ENCODE peak calls at places on chromosome X, in nine cellular contexts. H, W, P, J, U, K, G, M and E are unnamed samples.

GRCh38 chrX:13109811-13110210 is 65.4 kb upstream of the FAM9C start:
- DNase-seq in H (no peak), W (peak; percentile 61), P (no peak), J (no peak), U (no peak), K (no peak), G (no peak), M (no peak), E (no peak)

GRCh38 chrX:21990812-21991211 is 41.3 kb upstream of the PHEX start:
- DNase-seq in H (no peak), W (no peak), P (no peak), J (no peak), U (no peak), K (no peak), G (no peak), M (no peak), E (no peak)

GRCh38 chrX:16946361-16946964 is at the start of gene REPS2:
- DNase-seq in H (peak; percentile 91), W (peak; percentile 18), P (peak; percentile 83), J (peak; percentile 74), U (peak; percentile 96), K (peak; percentile 69), G (peak; percentile 82), M (peak; percentile 91), E (peak; percentile 83)

GRCh38 chrX:71910526-71911022 is at the start of gene NHSL2:
- DNase-seq in H (peak; percentile 21), W (peak; percentile 6), P (peak; percentile 34), J (peak; percentile 34), U (peak; percentile 51), K (no peak), G (no peak), M (peak; percentile 40), E (no peak)

GRCh38 chrX:74249963-74250362 is 54.0 kb upstream of the ZCCHC13 start:
- DNase-seq in H (no peak), W (no peak), P (no peak), J (no peak), U (peak; percentile 55), K (no peak), G (no peak), M (no peak), E (no peak)

GRCh38 chrX:153684447-153685178 is 3.1 kb upstream of the SLC6A8 start:
- DNase-seq in H (no peak), W (no peak), P (no peak), J (peak; percentile 10), U (no peak), K (no peak), G (no peak), M (no peak), E (no peak)

GRCh38 chrX:345020-345925 is 26.7 kb upstream of the GTPBP6 start:
- DNase-seq in H (no peak), W (no peak), P (no peak), J (no peak), U (no peak), K (no peak), G (peak; percentile 4), M (peak; percentile 32), E (no peak)

GRCh38 chrX:83845397-83845796 is 15.5 kb upstream of the CYLC1 start:
- DNase-seq in H (no peak), W (peak; percentile 22), P (no peak), J (no peak), U (peak; percentile 57), K (no peak), G (no peak), M (no peak), E (no peak)

GRCh38 chrX:22742174-22742573 is 257.6 kb upstream of the DDX53 start:
- DNase-seq in H (no peak), W (peak; percentile 81), P (no peak), J (no peak), U (no peak), K (no peak), G (no peak), M (no peak), E (no peak)

GRCh38 chrX:38004046-38004445 is 2.3 kb upstream of the SYTL5 start:
- DNase-seq in H (no peak), W (no peak), P (no peak), J (no peak), U (no peak), K (no peak), G (no peak), M (no peak), E (no peak)

GRCh38 chrX:136220535-136220934 is 30.7 kb downstream of the MAP7D3 start:
- DNase-seq in H (no peak), W (no peak), P (no peak), J (no peak), U (no peak), K (no peak), G (no peak), M (no peak), E (no peak)
- H3K27ac ChIP-seq in H (no peak overlapping the region), W (no peak overlapping the region), P (no peak overlapping the region), J (no peak overlapping the region), U (no peak overlapping the region), K (no peak overlapping the region), G (no peak overlapping the region), M (no peak overlapping the region), E (no peak overlapping the region)

GRCh38 chrX:53282313-53282712 is 929 bp upstream of the IQSEC2 start:
- DNase-seq in H (no peak), W (no peak), P (no peak), J (peak; percentile 55), U (no peak), K (no peak), G (no peak), M (no peak), E (no peak)

GRCh38 chrX:53279296-53280237 is 1.8 kb downstream of the IQSEC2 start:
- DNase-seq in H (no peak), W (no peak), P (no peak), J (no peak), U (no peak), K (no peak), G (no peak), M (no peak), E (no peak)

GRCh38 chrX:53280703-53281320 is 572 bp downstream of the IQSEC2 start:
- DNase-seq in H (peak; percentile 30), W (peak; percentile 35), P (peak; percentile 58), J (peak; percentile 71), U (no peak), K (no peak), G (no peak), M (no peak), E (no peak)

GRCh38 chrX:53281321-53281822 is at the start of gene IQSEC2:
- DNase-seq in H (peak; percentile 87), W (peak; percentile 77), P (peak; percentile 86), J (peak; percentile 94), U (peak; percentile 75), K (no peak), G (no peak), M (peak; percentile 86), E (no peak)

GRCh38 chrX:53280316-53280702 is 1.1 kb downstream of the IQSEC2 start:
- DNase-seq in H (no peak), W (no peak), P (no peak), J (no peak), U (no peak), K (no peak), G (no peak), M (no peak), E (no peak)
- H3K27ac ChIP-seq in H (peak overlapping the region; percentile 73), W (peak overlapping the region; percentile 77), P (no peak overlapping the region), J (peak overlapping the region; percentile 84), U (no peak overlapping the region), K (no peak overlapping the region), G (no peak overlapping the region), M (no peak overlapping the region), E (no peak overlapping the region)

GRCh38 chrX:24463077-24463476 is 2.0 kb upstream of the PDK3 start:
- DNase-seq in H (no peak), W (no peak), P (no peak), J (no peak), U (no peak), K (no peak), G (no peak), M (no peak), E (no peak)

GRCh38 chrX:24466025-24466424 is 939 bp downstream of the PDK3 start:
- DNase-seq in H (no peak), W (no peak), P (no peak), J (no peak), U (no peak), K (no peak), G (no peak), M (no peak), E (no peak)

GRCh38 chrX:24464498-24464835 is 619 bp upstream of the PDK3 start:
- DNase-seq in H (peak; percentile 4), W (no peak), P (no peak), J (no peak), U (no peak), K (no peak), G (no peak), M (no peak), E (no peak)

GRCh38 chrX:24464836-24465523 is at the start of gene PDK3:
- DNase-seq in H (peak; percentile 88), W (peak; percentile 77), P (peak; percentile 91), J (peak; percentile 89), U (peak; percentile 97), K (peak; percentile 83), G (peak; percentile 89), M (peak; percentile 92), E (peak; percentile 90)

DNA sequence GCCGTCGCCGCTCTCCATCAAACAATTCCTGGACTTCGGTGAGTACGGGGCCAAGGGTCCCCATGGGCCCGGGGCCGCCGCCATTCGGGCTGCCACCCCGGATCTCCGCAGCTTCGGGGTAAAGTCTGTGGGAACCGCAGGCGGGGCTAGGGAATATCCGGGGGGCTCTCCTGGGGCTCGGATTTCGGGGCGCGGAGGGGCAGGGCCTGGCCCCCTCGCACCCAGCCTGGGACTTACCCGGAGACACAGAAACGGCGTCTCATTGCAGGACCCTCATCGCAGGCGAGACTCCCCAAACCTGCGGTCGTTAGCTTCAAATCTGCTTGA is 401 bp downstream of the PDK3 start:
- DNase-seq in H (no peak), W (no peak), P (no peak), J (no peak), U (peak; percentile 7), K (peak; percentile 12), G (peak; percentile 28), M (no peak), E (peak; percentile 36)
- H3K27ac ChIP-seq in H (peak overlapping the region; percentile 61), W (no peak overlapping the region), P (no peak overlapping the region), J (peak overlapping the region; percentile 73), U (peak overlapping the region; percentile 84), K (peak overlapping the region; percentile 84), G (peak overlapping the region; percentile 92), M (peak overlapping the region; percentile 82), E (peak overlapping the region; percentile 74)

GRCh38 chrX:47482065-47482511 is 934 bp downstream of the ZNF41 start:
- DNase-seq in H (no peak), W (no peak), P (no peak), J (no peak), U (no peak), K (no peak), G (no peak), M (no peak), E (no peak)

GRCh38 chrX:47483310-47484268 is 567 bp upstream of the ZNF41 start:
- DNase-seq in H (peak; percentile 14), W (peak; percentile 30), P (peak; percentile 31), J (peak; percentile 22), U (peak; percentile 43), K (no peak), G (no peak), M (peak; percentile 44), E (no peak)

GRCh38 chrX:47484885-47485284 is 1.9 kb upstream of the ZNF41 start:
- DNase-seq in H (no peak), W (no peak), P (no peak), J (no peak), U (no peak), K (no peak), G (no peak), M (no peak), E (no peak)

GRCh38 chrX:47481160-47481559 is 1.9 kb downstream of the ZNF41 start:
- DNase-seq in H (no peak), W (no peak), P (no peak), J (no peak), U (no peak), K (no peak), G (no peak), M (no peak), E (no peak)

GRCh38 chrX:47482512-47483309 is at the start of gene ZNF41:
- DNase-seq in H (peak; percentile 80), W (peak; percentile 78), P (peak; percentile 65), J (peak; percentile 70), U (peak; percentile 77), K (peak; percentile 73), G (peak; percentile 76), M (peak; percentile 82), E (peak; percentile 81)
- H3K27ac ChIP-seq in H (peak within 1 kb of the TSS; percentile 90), W (peak within 1 kb of the TSS; percentile 93), P (peak within 1 kb of the TSS; percentile 98), J (peak within 1 kb of the TSS; percentile 94), U (peak within 1 kb of the TSS; percentile 96), K (peak within 1 kb of the TSS; percentile 87), G (peak within 1 kb of the TSS; percentile 88), M (peak within 1 kb of the TSS; percentile 95), E (peak within 1 kb of the TSS; percentile 80)